ENCODE peak calls at places on chromosome 1, in ten cellular contexts. G is CD8-positive, alpha-beta T cell; A is left ventricle myocardium inferior; V is foreskin keratinocyte; J is MM.1S; Y is activated CD8-positive, alpha-beta T cell treated with anti-CD3 and anti-CD28 coated beads for 36 hours; S is neural crest cell; K is psoas muscle; F is tibial nerve; P is left lung. C is an unnamed sample.

GRCh38 chr1:89254658-89255287 is 17.9 kb downstream of the GBP5 start:
- DNase-seq in G (no peak), A (no peak), V (no peak), J (no peak), Y (no peak), S (no peak), K (no peak), F (no peak), P (no peak), C (no peak)

GRCh38 chr1:185861630-185862029 is 127.4 kb downstream of the HMCN1 start:
- DNase-seq in G (no peak), A (no peak), V (no peak), J (no peak), Y (no peak), S (no peak), K (no peak), F (no peak), P (no peak), C (no peak)

GRCh38 chr1:228734881-228735801 is at the start of gene RHOU:
- DNase-seq in G (peak; percentile 55), A (peak; percentile 79), V (no peak), J (peak; percentile 70), Y (peak; percentile 63), S (peak; percentile 73), K (peak; percentile 87), F (peak; percentile 59), P (peak; percentile 96), C (peak; percentile 72)

GRCh38 chr1:87109012-87109411 is 194.6 kb downstream of the HS2ST1 start:
- DNase-seq in G (no peak), A (no peak), V (no peak), J (no peak), Y (no peak), S (no peak), K (no peak), F (no peak), P (no peak), C (no peak)

GRCh38 chr1:229068266-229069043 is 202.5 kb upstream of the RAB4A start:
- DNase-seq in G (no peak), A (no peak), V (no peak), J (no peak), Y (no peak), S (no peak), K (no peak), F (peak; percentile 41), P (no peak), C (no peak)

GRCh38 chr1:244092293-244093264 is 41.5 kb downstream of the ZBTB18 start:
- DNase-seq in G (no peak), A (no peak), V (peak; percentile 62), J (no peak), Y (no peak), S (no peak), K (no peak), F (no peak), P (no peak), C (no peak)

GRCh38 chr1:56339786-56340465 is 239.4 kb downstream of the PLPP3 start:
- DNase-seq in G (no peak), A (no peak), V (no peak), J (no peak), Y (no peak), S (no peak), K (no peak), F (no peak), P (no peak), C (no peak)

GRCh38 chr1:33255347-33256311 is 663 bp upstream of the ZNF362 start:
- DNase-seq in G (no peak), A (peak; percentile 71), V (peak; percentile 50), J (peak; percentile 80), Y (peak; percentile 65), S (peak; percentile 41), K (peak; percentile 89), F (peak; percentile 58), P (peak; percentile 89), C (peak; percentile 48)

GRCh38 chr1:207748737-207749528 is 2.9 kb upstream of the CD46 start:
- DNase-seq in G (no peak), A (no peak), V (peak; percentile 75), J (peak; percentile 87), Y (no peak), S (no peak), K (no peak), F (no peak), P (no peak), C (no peak)

GRCh38 chr1:2194319-2194897 is at the start of gene FAAP20:
- DNase-seq in G (peak; percentile 59), A (peak; percentile 77), V (no peak), J (peak; percentile 62), Y (peak; percentile 73), S (peak; percentile 65), K (no peak), F (no peak), P (peak; percentile 92), C (no peak)

DNA sequence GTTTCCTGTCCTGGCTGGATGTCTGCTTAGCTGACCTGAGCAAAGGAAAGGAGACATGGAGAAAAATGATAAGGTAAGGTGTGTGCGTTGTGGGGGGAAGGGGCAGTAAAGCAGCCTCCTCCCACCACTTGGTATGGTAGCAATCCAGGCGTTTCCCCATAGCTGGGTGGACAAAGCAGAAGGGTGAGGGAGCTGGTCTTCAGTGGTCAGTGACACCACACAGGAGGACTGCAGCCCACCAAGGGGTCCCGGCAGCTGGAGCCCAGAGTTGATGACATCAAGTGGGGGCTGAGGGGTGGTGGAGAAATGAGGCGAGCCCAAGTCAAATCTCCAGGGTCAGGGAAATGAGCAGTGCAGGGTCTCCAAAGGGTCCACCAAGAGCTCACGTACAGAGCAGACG is 69.3 kb upstream of the LRRN2 start:
- DNase-seq in G (no peak), A (no peak), V (no peak), J (no peak), Y (no peak), S (no peak), K (no peak), F (no peak), P (no peak), C (no peak)
- TF ChIP-seq CTCF in G (no peak), A (no peak), V (no peak), J (no peak), Y (no peak), S (no peak), K (no peak), F (no peak), P (no peak), C (no peak)

GRCh38 chr1:39940253-39940652 is 14.7 kb upstream of the MFSD2A start:
- DNase-seq in G (no peak), A (peak; percentile 31), V (no peak), J (no peak), Y (no peak), S (no peak), K (no peak), F (no peak), P (no peak), C (no peak)

GRCh38 chr1:39940980-39941871 is 13.7 kb upstream of the MFSD2A start:
- DNase-seq in G (no peak), A (no peak), V (no peak), J (no peak), Y (no peak), S (no peak), K (no peak), F (no peak), P (no peak), C (no peak)

GRCh38 chr1:39946216-39946615 is 8.7 kb upstream of the MFSD2A start:
- DNase-seq in G (no peak), A (no peak), V (no peak), J (peak; percentile 34), Y (no peak), S (no peak), K (no peak), F (no peak), P (no peak), C (no peak)

GRCh38 chr1:39944410-39944809 is 10.5 kb upstream of the MFSD2A start:
- DNase-seq in G (no peak), A (no peak), V (no peak), J (no peak), Y (no peak), S (no peak), K (no peak), F (no peak), P (no peak), C (no peak)

DNA sequence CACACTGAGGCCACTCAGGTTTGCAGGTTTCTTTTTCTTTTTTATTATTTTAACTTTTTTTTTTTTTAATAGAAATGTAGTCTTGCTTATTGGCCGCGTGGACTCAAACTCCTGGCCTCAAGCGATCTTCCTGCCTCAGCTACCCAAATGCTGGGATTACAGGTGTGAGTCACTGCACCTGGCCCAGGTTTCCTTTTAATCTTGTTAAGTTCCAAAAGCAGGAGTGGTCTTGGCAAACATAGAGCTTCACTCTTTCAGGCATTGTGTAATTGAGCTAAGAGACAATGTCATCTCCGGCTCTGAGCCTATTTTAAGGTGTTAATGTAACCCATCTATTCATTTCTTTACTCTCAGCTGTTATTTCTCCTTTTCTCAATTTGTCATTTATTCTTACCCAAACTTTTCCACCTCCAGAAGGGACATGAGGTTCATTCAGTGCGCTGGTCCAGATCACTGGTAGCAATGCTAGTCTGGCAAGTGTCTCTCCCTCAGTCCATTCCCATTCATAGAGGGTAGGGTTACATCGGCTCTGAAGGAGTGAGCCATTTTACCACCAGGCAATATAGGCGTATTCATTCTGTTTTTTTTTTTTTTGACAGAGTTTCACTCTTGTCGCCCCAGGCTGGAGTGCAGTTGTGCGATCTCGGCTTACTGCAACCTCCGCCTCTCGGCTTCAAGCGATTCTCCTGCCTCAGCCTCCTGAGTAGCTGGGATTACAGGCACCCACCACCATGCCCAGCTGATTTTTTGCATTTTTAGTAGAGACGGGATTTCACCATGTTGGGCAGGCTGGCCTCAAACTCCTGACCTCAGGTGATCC is 11.3 kb upstream of the MFSD2A start:
- DNase-seq in G (no peak), A (no peak), V (peak; percentile 90), J (no peak), Y (no peak), S (no peak), K (no peak), F (no peak), P (no peak), C (no peak)
- TF ChIP-seq CTCF in G (no peak), A (no peak), V (no peak), J (no peak), Y (no peak), S (no peak), K (no peak), F (no peak), P (no peak), C (no peak)

GRCh38 chr1:75908717-75909152 is 23.5 kb downstream of the ASB17 start:
- DNase-seq in G (no peak), A (no peak), V (peak; percentile 50), J (peak; percentile 36), Y (no peak), S (peak; percentile 14), K (no peak), F (no peak), P (no peak), C (no peak)
- TF ChIP-seq CTCF in G (no peak), A (no peak), V (peak; percentile 67), J (peak; percentile 46), Y (no peak), S (peak; percentile 67), K (no peak), F (no peak), P (no peak), C (peak; percentile 61)

GRCh38 chr1:158246650-158247049 is 7.6 kb upstream of the CD1A start:
- DNase-seq in G (no peak), A (no peak), V (peak; percentile 26), J (peak; percentile 45), Y (peak; percentile 7), S (no peak), K (no peak), F (no peak), P (no peak), C (no peak)
- TF ChIP-seq CTCF in G (no peak), A (no peak), V (peak; percentile 44), J (peak; percentile 45), Y (no peak), S (no peak), K (no peak), F (no peak), P (no peak), C (no peak)

GRCh38 chr1:54107131-54107530 is 45.7 kb downstream of the CDCP2 start:
- DNase-seq in G (no peak), A (no peak), V (no peak), J (no peak), Y (no peak), S (no peak), K (no peak), F (no peak), P (no peak), C (no peak)
- TF ChIP-seq CTCF in G (no peak), A (peak; percentile 22), V (peak; percentile 51), J (no peak), Y (no peak), S (peak; percentile 15), K (no peak), F (no peak), P (no peak), C (peak; percentile 13)

C was measured in progenitor cell of endocrine pancreas.